ENCODE peak calls at places on chromosomes 12 and 14, in eight cellular contexts. L is gastrocnemius medialis, U is adrenal gland, C is right lobe of liver, B is stomach, K is esophagus muscularis mucosa, G is ovary, S is sigmoid colon. X is an unnamed sample.

GRCh38 chr14:23513005-23513412 is 38.6 kb downstream of the ZFHX2 start:
- DNase-seq in L (no peak), U (no peak), C (no peak), B (no peak), K (no peak), G (no peak), S (peak), X (no peak)

GRCh38 chr14:99515301-99516155 is 34.3 kb downstream of the CCNK start:
- DNase-seq in L (no peak), U (peak), C (no peak), B (no peak), K (no peak), G (peak), S (no peak), X (no peak)

GRCh38 chr14:104752338-104752734 is 611 bp upstream of the SIVA1 start:
- DNase-seq in L (no peak), U (no peak), C (no peak), B (no peak), K (no peak), G (peak), S (no peak), X (no peak)

GRCh38 chr14:63852271-63852816 is 460 bp upstream of the SYNE2 start:
- DNase-seq in L (no peak), U (no peak), C (no peak), B (no peak), K (no peak), G (no peak), S (no peak), X (peak)

GRCh38 chr12:2540535-2540941 is 254.2 kb upstream of the FKBP4 start:
- DNase-seq in L (no peak), U (peak), C (no peak), B (no peak), K (no peak), G (no peak), S (peak), X (peak)

GRCh38 chr12:643478-644292 is 19.6 kb downstream of the NINJ2 start:
- DNase-seq in L (peak), U (no peak), C (no peak), B (peak), K (no peak), G (no peak), S (peak), X (no peak)

GRCh38 chr14:80428171-80428570 is 216.9 kb upstream of the DIO2 start:
- DNase-seq in L (no peak), U (no peak), C (no peak), B (no peak), K (no peak), G (no peak), S (no peak), X (no peak)

GRCh38 chr12:14340371-14340770 is 25.1 kb upstream of the ATF7IP start:
- DNase-seq in L (no peak), U (no peak), C (no peak), B (no peak), K (no peak), G (no peak), S (no peak), X (no peak)

GRCh38 chr12:27324452-27324999 is 8.1 kb upstream of the BMAL2 start:
- DNase-seq in L (no peak), U (no peak), C (no peak), B (no peak), K (no peak), G (no peak), S (no peak), X (no peak)

GRCh38 chr12:39990122-39991101 is 115.5 kb downstream of the SLC2A13 start:
- DNase-seq in L (peak), U (peak), C (peak), B (peak), K (no peak), G (peak), S (peak), X (peak)

GRCh38 chr12:50581226-50582184 is 76.7 kb downstream of the DIP2B start:
- DNase-seq in L (no peak), U (peak), C (no peak), B (no peak), K (no peak), G (no peak), S (no peak), X (no peak)

GRCh38 chr14:22521449-22522239 is 67.4 kb downstream of the DAD1 start:
- DNase-seq in L (no peak), U (no peak), C (peak), B (peak), K (no peak), G (no peak), S (no peak), X (no peak)

GRCh38 chr14:29817767-29818166 is 109.9 kb downstream of the PRKD1 start:
- DNase-seq in L (no peak), U (no peak), C (no peak), B (no peak), K (no peak), G (no peak), S (no peak), X (no peak)

GRCh38 chr12:82357340-82357739 is 847 bp downstream of the CCDC59 start:
- DNase-seq in L (no peak), U (no peak), C (no peak), B (no peak), K (no peak), G (no peak), S (no peak), X (no peak)

GRCh38 chr14:103883263-103883523 is 35.8 kb upstream of the PPP1R13B start:
- DNase-seq in L (no peak), U (no peak), C (no peak), B (no peak), K (no peak), G (no peak), S (no peak), X (no peak)

GRCh38 chr14:68297871-68298468 is 478.4 kb downstream of the RAD51B start:
- DNase-seq in L (no peak), U (no peak), C (no peak), B (no peak), K (no peak), G (no peak), S (no peak), X (peak)

GRCh38 chr12:10068634-10069033 is 30.2 kb downstream of the CLEC1A start:
- DNase-seq in L (no peak), U (no peak), C (no peak), B (no peak), K (no peak), G (no peak), S (no peak), X (no peak)

GRCh38 chr12:5013206-5013830 is 30.4 kb upstream of the KCNA5 start:
- DNase-seq in L (peak), U (no peak), C (no peak), B (no peak), K (no peak), G (no peak), S (no peak), X (no peak)

GRCh38 chr12:2052861-2053674 is at the start of gene CACNA1C:
- DNase-seq in L (no peak), U (peak), C (no peak), B (peak), K (no peak), G (peak), S (peak), X (peak)

GRCh38 chr14:20516921-20517320 is 11.6 kb downstream of the RNASE10 start:
- DNase-seq in L (no peak), U (no peak), C (no peak), B (no peak), K (no peak), G (no peak), S (no peak), X (no peak)

GRCh38 chr14:76181546-76181945 is 29.8 kb downstream of the GPATCH2L start:
- DNase-seq in L (no peak), U (no peak), C (no peak), B (no peak), K (no peak), G (no peak), S (no peak), X (no peak)

GRCh38 chr14:34060747-34061050 is 109.8 kb upstream of the EGLN3 start:
- DNase-seq in L (no peak), U (no peak), C (no peak), B (no peak), K (no peak), G (no peak), S (no peak), X (no peak)

GRCh38 chr12:110314308-110314707 is 33.3 kb downstream of the ATP2A2 start:
- DNase-seq in L (no peak), U (no peak), C (no peak), B (no peak), K (no peak), G (no peak), S (no peak), X (no peak)

GRCh38 chr12:110311903-110312302 is 30.9 kb downstream of the ATP2A2 start:
- DNase-seq in L (no peak), U (no peak), C (no peak), B (no peak), K (no peak), G (no peak), S (no peak), X (no peak)

GRCh38 chr12:110312581-110313360 is 31.7 kb downstream of the ATP2A2 start:
- DNase-seq in L (peak), U (peak), C (no peak), B (no peak), K (no peak), G (no peak), S (peak), X (no peak)

GRCh38 chr12:110307372-110307771 is 26.3 kb downstream of the ATP2A2 start:
- DNase-seq in L (no peak), U (no peak), C (no peak), B (no peak), K (no peak), G (no peak), S (no peak), X (no peak)

DNA sequence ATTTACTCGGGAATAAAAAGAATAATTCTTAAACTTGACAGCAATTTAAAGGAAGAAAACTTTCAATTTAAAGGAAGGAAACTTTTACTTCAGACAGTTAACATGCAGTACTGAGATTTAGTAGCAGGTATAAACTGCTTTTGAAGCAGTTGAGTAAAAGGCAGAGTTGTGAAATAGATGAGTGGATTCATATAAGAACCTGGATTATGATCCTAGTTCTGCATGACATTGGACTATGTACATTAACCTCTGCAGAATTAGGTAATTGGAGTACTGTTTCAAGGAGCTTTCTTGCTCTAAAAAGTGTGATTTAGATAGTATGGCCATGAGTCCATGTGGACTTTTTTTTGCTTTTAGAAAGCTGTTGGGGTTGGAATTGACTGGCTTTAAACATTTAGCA is 29.7 kb downstream of the ATP2A2 start:
- DNase-seq in L (no peak), U (no peak), C (no peak), B (no peak), K (no peak), G (no peak), S (no peak), X (no peak)
- H3K27ac ChIP-seq in L (peak), U (no peak), C (no peak), B (no peak), K (peak), G (no peak), S (peak), X (no peak)

GRCh38 chr12:93571854-93572711 is at the start of gene SOCS2:
- DNase-seq in L (no peak), U (peak), C (no peak), B (peak), K (no peak), G (peak), S (peak), X (peak)
- TF ChIP-seq POLR2A in L (no peak), U (no peak), C (no peak), B (no peak), K (no peak), G (no peak), S (no peak), X (no peak)

GRCh38 chr14:90490727-90491050 is 93.9 kb downstream of the CALM1 start:
- DNase-seq in L (no peak), U (no peak), C (no peak), B (no peak), K (no peak), G (no peak), S (no peak), X (no peak)
- H3K27ac ChIP-seq in L (no peak), U (no peak), C (no peak), B (no peak), K (no peak), G (no peak), S (no peak), X (no peak)

GRCh38 chr12:25251749-25252148 is 1.0 kb upstream of the KRAS start:
- DNase-seq in L (no peak), U (no peak), C (no peak), B (no peak), K (no peak), G (no peak), S (no peak), X (no peak)

GRCh38 chr12:25248732-25249131 is 2.0 kb downstream of the KRAS start:
- DNase-seq in L (no peak), U (no peak), C (no peak), B (no peak), K (no peak), G (no peak), S (no peak), X (no peak)

GRCh38 chr12:25249951-25250738 is 584 bp downstream of the KRAS start:
- DNase-seq in L (peak), U (peak), C (peak), B (peak), K (no peak), G (peak), S (peak), X (peak)

GRCh38 chr12:25252946-25253345 is 2.2 kb upstream of the KRAS start:
- DNase-seq in L (no peak), U (no peak), C (no peak), B (no peak), K (no peak), G (no peak), S (no peak), X (no peak)

DNA sequence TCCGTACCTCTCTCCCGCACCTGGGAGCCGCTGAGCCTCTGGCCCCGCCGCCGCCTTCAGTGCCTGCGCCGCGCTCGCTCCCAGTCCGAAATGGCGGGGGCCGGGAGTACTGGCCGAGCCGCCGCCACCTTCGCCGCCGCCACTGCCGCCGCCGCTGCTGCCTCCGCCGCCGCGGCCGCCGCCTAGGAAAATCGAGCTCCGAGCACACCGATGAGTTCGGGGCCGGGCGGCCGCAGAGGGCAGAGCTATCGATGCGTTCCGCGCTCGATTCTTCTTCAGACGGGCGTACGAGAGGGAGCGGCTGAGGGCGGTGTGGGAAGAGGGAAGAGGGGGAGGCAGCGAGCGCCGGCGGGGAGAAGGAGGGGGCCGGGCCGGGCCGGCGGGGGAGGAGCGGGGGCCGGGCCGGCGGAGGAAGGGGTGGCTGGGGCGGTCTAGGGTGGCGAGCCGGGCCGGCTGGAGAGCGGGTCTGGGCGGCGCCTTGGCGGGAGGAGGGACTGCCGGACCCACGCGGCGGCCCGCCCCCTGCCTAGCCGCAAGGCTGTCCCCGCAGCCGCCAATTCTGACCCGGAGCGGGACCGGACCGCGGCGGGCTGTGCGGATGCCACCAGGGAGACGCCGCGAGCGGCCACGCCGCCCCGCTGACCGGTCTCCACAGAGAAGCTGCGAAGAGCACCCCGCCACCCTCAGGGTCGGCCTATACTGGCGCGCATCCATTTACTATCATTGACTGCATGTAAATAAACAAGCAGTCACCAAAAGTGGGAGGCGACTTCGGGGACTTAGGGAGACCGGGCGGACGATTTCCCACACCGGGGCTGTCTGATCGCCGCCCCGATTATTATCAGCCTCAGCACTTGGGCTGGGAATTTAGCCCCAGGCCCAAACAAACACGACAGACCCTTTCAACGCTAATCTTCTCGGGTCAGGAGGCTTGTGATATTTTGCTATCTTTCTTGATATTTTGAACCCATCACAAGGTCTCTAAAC is at the start of gene KRAS:
- DNase-seq in L (peak), U (peak), C (peak), B (peak), K (peak), G (peak), S (peak), X (peak)
- TF ChIP-seq POLR2A in L (peak), U (peak), C (peak), B (no peak), K (peak), G (peak), S (peak), X (peak)

GRCh38 chr12:11757095-11757494 is 107.6 kb downstream of the ETV6 start:
- DNase-seq in L (no peak), U (no peak), C (no peak), B (no peak), K (no peak), G (no peak), S (peak), X (no peak)
- H3K27ac ChIP-seq in L (no peak), U (no peak), C (no peak), B (peak), K (peak), G (no peak), S (peak), X (no peak)

DNA sequence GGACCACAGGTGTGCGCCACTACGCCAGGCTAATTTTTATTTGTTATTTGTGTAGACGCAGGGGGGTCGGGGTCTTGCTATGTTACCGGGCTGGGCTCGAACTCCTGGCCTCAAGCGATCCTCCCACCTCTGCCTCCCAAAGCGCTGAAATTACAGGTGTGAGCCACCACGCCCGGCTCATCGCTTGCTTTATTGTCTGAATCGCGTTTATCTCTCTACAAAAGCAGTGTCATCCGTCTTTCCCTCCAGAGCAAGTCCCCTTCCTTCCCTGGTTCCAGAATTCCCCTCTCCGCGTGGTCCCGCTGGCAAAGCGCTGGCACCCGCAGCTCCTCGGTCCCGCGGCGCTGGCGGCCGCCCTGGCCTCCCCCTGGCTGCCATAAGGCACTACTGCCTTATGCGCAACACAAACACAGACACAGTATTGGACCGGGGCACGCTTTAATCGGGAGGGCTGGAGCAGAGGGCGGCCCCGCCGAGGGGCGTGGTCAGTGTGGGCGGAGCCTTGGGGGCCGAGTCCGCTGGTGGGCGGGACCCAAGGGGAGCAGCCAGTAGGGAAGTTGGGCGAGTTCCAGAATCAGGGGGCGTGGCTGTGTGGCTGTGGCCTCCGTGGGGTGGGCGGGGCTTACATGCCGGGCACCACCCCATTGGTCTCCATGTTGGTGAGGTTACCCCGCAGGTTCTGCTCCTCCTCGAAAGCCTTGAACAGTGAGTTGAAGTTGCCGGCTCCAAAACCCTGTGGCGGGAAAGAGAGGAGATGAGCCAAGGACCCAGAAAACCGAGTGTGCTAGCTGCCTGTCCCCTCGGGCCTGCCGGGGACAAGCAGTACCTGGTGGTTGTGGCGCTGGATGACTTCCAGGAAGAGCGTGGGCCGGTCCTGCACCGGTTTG is 19.3 kb downstream of the HPD start:
- DNase-seq in L (peak), U (peak), C (peak), B (peak), K (peak), G (peak), S (peak), X (peak)
- TF ChIP-seq POLR2A in L (peak), U (no peak), C (peak), B (no peak), K (no peak), G (peak), S (peak), X (no peak)

DNA sequence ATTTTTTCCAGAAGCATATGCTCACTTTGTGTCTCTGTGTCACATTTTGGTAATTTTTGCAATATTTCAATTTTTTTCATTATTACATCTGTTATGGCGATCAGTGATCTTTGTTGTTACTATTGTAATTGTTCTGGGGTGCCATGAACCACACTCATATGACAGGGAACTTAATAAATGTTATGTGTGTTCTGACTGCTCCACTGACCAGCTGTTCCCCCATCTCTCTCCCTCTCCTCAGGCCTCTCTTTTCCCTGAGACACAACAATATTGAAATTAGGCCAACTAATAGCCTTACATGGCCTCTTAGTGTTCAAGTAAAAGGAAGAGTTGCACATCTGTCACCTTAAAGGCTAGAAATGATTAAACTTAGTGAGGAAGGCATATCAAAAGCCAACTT is 46.0 kb downstream of the SCN8A start:
- DNase-seq in L (no peak), U (no peak), C (no peak), B (no peak), K (no peak), G (no peak), S (no peak), X (no peak)
- H3K27ac ChIP-seq in L (no peak), U (no peak), C (no peak), B (no peak), K (no peak), G (no peak), S (no peak), X (no peak)

GRCh38 chr12:46875095-46875494 is 49.3 kb upstream of the SLC38A4 start:
- DNase-seq in L (no peak), U (no peak), C (no peak), B (no peak), K (no peak), G (no peak), S (no peak), X (no peak)

GRCh38 chr12:46874642-46875041 is 48.8 kb upstream of the SLC38A4 start:
- DNase-seq in L (peak), U (peak), C (peak), B (no peak), K (no peak), G (no peak), S (no peak), X (no peak)

DNA sequence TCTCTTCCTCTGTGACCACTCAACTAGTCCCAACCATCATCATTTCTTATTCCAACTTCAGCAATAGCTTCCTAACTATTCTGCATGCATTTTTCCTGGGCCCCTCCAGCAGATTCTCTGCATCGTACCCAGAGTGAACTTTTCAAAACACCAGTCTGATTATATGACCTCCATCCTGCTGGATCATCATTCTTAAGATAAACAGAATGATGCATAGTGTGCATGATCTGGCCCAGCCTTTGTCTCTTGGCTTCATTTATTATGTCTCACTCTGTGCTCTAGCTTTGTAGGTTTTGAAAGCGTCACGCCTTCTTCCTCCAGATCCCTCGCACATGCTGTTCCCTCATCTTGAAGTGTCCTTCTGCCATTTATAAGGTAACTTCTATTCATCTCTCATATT is 46.3 kb upstream of the SLC38A4 start:
- DNase-seq in L (no peak), U (no peak), C (no peak), B (no peak), K (no peak), G (no peak), S (no peak), X (no peak)
- TF ChIP-seq POLR2A in L (no peak), U (no peak), C (no peak), B (no peak), K (no peak), G (no peak), S (no peak), X (no peak)

X was measured in thyroid gland.